ENCODE peak calls at places on chromosomes 4 and X, in ten cellular contexts. E, N, Y, V, W, R, F, O, I and G are unnamed samples.

GRCh38 chr4:102627831-102628523 is 126.8 kb downstream of the NFKB1 start:
- DNase-seq in N (peak; percentile 62), F (peak; percentile 58), I (peak; percentile 15), E (peak; percentile 17), O (no peak), V (no peak), W (no peak), Y (peak; percentile 83), R (no peak), G (no peak)

GRCh38 chr4:28490669-28491068 is 1630.0 kb downstream of the STIM2 start:
- DNase-seq in O (no peak), Y (peak; percentile 1), E (peak; percentile 1), V (no peak), W (no peak), N (no peak), F (no peak), R (no peak), I (no peak), G (no peak)

GRCh38 chrX:109952985-109953905 is 49.7 kb upstream of the TMEM164 start:
- DNase-seq in F (peak; percentile 27), O (no peak), V (no peak), N (no peak), E (peak; percentile 35), I (no peak), R (no peak), Y (no peak), W (no peak), G (no peak)

GRCh38 chr4:68074397-68074796 is 55.3 kb downstream of the TMPRSS11F start:
- DNase-seq in W (no peak), V (no peak), F (no peak), R (no peak), I (no peak), Y (peak; percentile 1), O (no peak), E (no peak), N (no peak), G (no peak)

GRCh38 chrX:139801397-139801813 is 93.4 kb upstream of the MCF2 start:
- DNase-seq in V (no peak), W (no peak), O (no peak), E (no peak), Y (no peak), I (no peak), R (no peak), N (no peak), F (no peak), G (no peak)

GRCh38 chr4:105179539-105180401 is 33.1 kb downstream of the TET2 start:
- DNase-seq in W (no peak), F (no peak), V (no peak), R (no peak), Y (peak; percentile 30), O (no peak), E (no peak), N (no peak), I (no peak), G (no peak)

GRCh38 chr4:15003891-15004700 is 1.8 kb downstream of the CPEB2 start:
- DNase-seq in O (peak; percentile 51), E (peak; percentile 37), V (peak; percentile 42), W (peak; percentile 22), Y (no peak), R (peak; percentile 62), I (no peak), F (peak; percentile 29), N (no peak), G (peak; percentile 75)

GRCh38 chr4:112230879-112231778 is 458 bp upstream of the AP1AR start:
- DNase-seq in R (peak; percentile 96), V (peak; percentile 98), N (peak; percentile 96), E (peak; percentile 98), W (peak; percentile 84), I (peak; percentile 97), O (peak; percentile 97), F (peak; percentile 99), Y (peak; percentile 85), G (peak; percentile 99)

GRCh38 chr4:168881754-168882153 is 128.3 kb downstream of the CBR4 start:
- DNase-seq in O (no peak), Y (no peak), N (no peak), I (no peak), R (no peak), F (no peak), W (no peak), E (no peak), V (no peak), G (no peak)

DNA sequence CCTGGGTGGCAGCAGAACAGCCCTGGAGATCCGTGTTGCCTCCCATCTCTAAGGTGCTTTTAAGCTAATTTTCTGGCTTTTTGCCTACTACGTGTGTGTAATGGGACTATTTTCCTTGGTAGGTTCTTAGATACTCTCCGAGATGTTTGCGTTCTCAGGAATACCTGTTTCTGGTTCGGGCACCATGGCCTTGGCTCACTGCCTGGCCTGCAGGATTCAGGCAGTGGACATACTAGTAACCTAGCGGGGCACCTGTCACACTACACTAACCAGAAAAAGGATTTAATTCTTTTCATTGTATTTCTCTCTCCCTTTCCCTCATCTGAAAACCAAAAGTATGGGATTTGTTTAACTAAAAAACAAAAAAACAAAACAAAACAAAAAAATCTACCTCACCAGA is 29.2 kb downstream of the FHIP1A start:
- DNase-seq in I (no peak), E (no peak), O (no peak), Y (no peak), R (no peak), V (no peak), W (no peak), N (no peak), F (no peak), G (no peak)
- TF ChIP-seq CTCF in I (no peak), E (no peak), O (no peak), Y (no peak), R (no peak), V (no peak), W (no peak), N (no peak), F (no peak), G (no peak)

GRCh38 chr4:70515342-70516245 is 2.8 kb upstream of the AMTN start:
- DNase-seq in R (no peak), I (no peak), E (no peak), F (no peak), N (peak; percentile 1), Y (peak; percentile 43), V (no peak), O (no peak), W (no peak), G (no peak)
- TF ChIP-seq CTCF in R (no peak), I (no peak), E (no peak), F (no peak), N (no peak), Y (no peak), V (no peak), O (no peak), W (no peak), G (no peak)

DNA sequence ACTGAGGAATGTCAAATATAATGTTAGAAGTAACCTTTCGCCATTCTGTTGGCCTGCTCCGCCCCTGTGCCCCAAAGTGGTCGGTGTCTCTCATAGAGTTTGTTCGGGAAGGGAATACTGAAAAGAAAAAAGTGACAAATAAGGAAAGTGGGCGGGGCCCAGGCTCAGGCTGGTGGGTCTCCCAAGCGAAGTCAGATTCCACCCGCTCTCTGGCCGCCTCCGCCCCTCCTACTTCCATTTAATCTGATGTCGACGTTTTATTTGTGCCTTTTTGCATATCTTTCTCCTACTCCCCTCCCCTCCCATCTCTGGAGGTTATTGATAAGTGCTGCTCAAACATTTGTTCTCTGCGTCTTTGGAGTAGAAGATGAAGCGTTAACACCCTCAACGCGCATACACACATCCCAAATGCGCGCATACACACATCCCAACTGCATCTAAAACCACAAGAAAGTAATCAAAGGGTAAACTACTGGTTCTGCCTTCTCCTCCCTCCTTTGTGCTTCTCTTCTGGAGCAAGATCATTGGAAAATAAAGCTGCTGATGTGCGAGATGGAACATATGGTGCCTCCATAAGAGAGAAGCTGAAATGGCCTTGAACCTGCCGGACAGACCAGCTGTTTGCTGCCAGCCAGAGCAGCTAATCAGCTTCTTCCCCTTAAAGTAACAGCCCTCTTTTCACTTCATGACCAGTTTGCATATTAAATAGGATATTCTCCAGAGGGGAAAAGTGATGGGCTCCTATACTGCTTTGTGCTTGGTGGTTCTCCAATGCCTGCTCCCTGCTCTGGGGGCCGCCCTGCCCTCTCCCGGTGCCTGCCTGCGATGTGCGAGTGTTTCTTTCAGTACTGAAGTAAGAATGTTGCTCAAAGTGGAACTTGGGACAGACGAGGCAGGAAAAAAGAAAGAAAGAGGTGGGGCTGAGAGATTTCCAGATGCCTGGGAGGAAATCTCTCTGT is 3.1 kb downstream of the MAMLD1 start:
- DNase-seq in V (peak; percentile 85), N (peak; percentile 36), F (peak; percentile 54), R (no peak), O (peak; percentile 70), I (peak; percentile 70), E (peak; percentile 47), Y (peak; percentile 35), W (no peak), G (peak; percentile 80)
- TF ChIP-seq CTCF in V (no peak), N (peak; percentile 15), F (peak; percentile 33), R (no peak), O (no peak), I (peak; percentile 24), E (peak; percentile 22), Y (no peak), W (no peak), G (no peak)

DNA sequence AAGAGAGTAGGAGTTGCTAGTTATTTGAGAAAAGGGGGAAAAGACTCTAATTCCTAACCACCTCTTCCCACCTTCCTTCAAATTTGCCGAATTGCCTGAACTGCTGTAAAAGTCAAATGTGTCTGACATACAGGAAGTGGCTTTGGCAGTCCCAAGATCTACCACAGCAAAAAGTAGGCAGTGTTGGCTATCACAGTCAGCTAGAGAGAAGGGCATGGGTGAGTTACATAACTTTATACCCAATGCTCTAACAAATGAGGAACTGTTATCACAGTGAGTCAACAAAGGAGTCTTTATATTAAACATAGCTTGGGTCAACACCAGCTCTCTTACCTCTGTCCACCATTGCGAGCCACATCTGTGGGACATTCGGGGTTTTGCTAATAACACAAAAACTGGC is 2.4 kb upstream of the MBNL3 start:
- DNase-seq in N (peak; percentile 6), R (peak; percentile 8), Y (no peak), V (peak; percentile 19), I (no peak), O (peak; percentile 20), E (no peak), W (no peak), F (peak; percentile 21), G (no peak)
- TF ChIP-seq CTCF in N (no peak), R (no peak), Y (no peak), V (no peak), I (no peak), O (peak; percentile 41), E (no peak), W (no peak), F (no peak), G (no peak)

DNA sequence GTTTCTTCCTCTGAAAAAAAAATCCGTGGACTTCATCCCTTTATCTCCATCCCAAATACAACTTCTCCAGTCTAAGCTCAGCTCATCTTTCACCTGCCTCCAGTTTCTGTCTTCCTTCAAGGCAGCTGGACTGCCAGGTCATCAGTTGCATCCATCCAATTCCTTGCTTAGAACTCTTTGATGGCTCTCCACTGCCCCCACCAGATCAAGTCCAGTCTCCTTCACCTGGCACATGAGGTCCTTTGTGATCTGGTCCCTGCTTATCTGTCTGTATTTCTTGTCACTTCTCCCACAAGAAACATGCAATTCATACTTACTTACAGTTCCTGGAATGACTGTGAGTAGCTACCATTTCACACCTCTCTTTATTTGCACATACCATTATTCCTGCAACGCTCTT is 33.8 kb downstream of the OTUD6A start:
- DNase-seq in W (no peak), E (peak; percentile 39), I (peak; percentile 14), N (peak; percentile 37), O (no peak), R (no peak), V (peak; percentile 13), F (peak; percentile 46), Y (no peak), G (no peak)
- TF ChIP-seq CTCF in W (no peak), E (peak; percentile 38), I (peak; percentile 28), N (peak; percentile 16), O (peak; percentile 9), R (no peak), V (no peak), F (peak; percentile 40), Y (no peak), G (no peak)